ENCODE peak calls at places on chromosomes 6 and 20, in five cellular contexts. R, E, I, U and K are unnamed samples.

GRCh38 chr20:6665161-6665560 is 102.3 kb upstream of the BMP2 start:
- DNase-seq in R (no peak), E (no peak), I (no peak), U (no peak), K (no peak)

GRCh38 chr20:40941023-40941655 is 87.5 kb upstream of the TOP1 start:
- DNase-seq in R (no peak), E (no peak), I (no peak), U (no peak), K (no peak)

GRCh38 chr6:22231616-22232015 is 65.2 kb downstream of the PRL start:
- DNase-seq in R (no peak), E (no peak), I (no peak), U (no peak), K (no peak)

GRCh38 chr20:63964412-63964811 is 5.3 kb downstream of the ZNF512B start:
- DNase-seq in R (no peak), E (peak; percentile 38), I (no peak), U (peak; percentile 41), K (no peak)

GRCh38 chr6:79762370-79762769 is 131.2 kb downstream of the SH3BGRL2 start:
- DNase-seq in R (peak; percentile 42), E (no peak), I (no peak), U (no peak), K (no peak)

GRCh38 chr6:27297857-27298730 is 14.0 kb downstream of the POM121L2 start:
- DNase-seq in R (peak; percentile 68), E (no peak), I (no peak), U (no peak), K (no peak)

GRCh38 chr6:89555751-89556150 is 82.8 kb downstream of the LYRM2 start:
- DNase-seq in R (no peak), E (no peak), I (no peak), U (no peak), K (no peak)

GRCh38 chr20:57043669-57044268 is 222.7 kb downstream of the BMP7 start:
- DNase-seq in R (no peak), E (no peak), I (no peak), U (no peak), K (no peak)

GRCh38 chr6:148138478-148138877 is 204.2 kb upstream of the SASH1 start:
- DNase-seq in R (no peak), E (no peak), I (no peak), U (no peak), K (no peak)

GRCh38 chr20:4369798-4370124 is 351.9 kb upstream of the PRND start:
- DNase-seq in R (no peak), E (no peak), I (no peak), U (no peak), K (no peak)

GRCh38 chr6:32668226-32668747 is 1.8 kb upstream of the HLA-DQB1 start:
- DNase-seq in R (peak; percentile 46), E (peak; percentile 71), I (peak; percentile 52), U (no peak), K (no peak)

GRCh38 chr20:10666221-10667076 is 7.3 kb downstream of the JAG1 start:
- DNase-seq in R (no peak), E (no peak), I (no peak), U (no peak), K (no peak)

GRCh38 chr6:158408552-158409130 is 96.4 kb downstream of the TULP4 start:
- DNase-seq in R (peak; percentile 42), E (no peak), I (no peak), U (peak; percentile 52), K (no peak)

GRCh38 chr20:63500151-63500901 is 1.4 kb upstream of the EEF1A2 start:
- DNase-seq in R (no peak), E (peak; percentile 45), I (no peak), U (peak; percentile 18), K (no peak)

GRCh38 chr6:139483082-139483481 is 108.6 kb upstream of the CITED2 start:
- DNase-seq in R (peak; percentile 60), E (no peak), I (no peak), U (no peak), K (no peak)

GRCh38 chr20:3167738-3168078 is 5.6 kb downstream of the LZTS3 start:
- DNase-seq in R (no peak), E (no peak), I (no peak), U (no peak), K (no peak)

GRCh38 chr6:12152023-12152960 is 137.9 kb upstream of the EDN1 start:
- DNase-seq in R (no peak), E (no peak), I (no peak), U (no peak), K (no peak)

GRCh38 chr6:106692112-106692822 is 62.9 kb downstream of the QRSL1 start:
- DNase-seq in R (peak; percentile 43), E (no peak), I (no peak), U (no peak), K (no peak)

GRCh38 chr6:128337619-128338018 is 182.8 kb downstream of the PTPRK start:
- DNase-seq in R (no peak), E (no peak), I (no peak), U (no peak), K (no peak)

GRCh38 chr6:35093118-35093445 is 48.1 kb downstream of the TCP11 start:
- DNase-seq in R (no peak), E (no peak), I (no peak), U (no peak), K (no peak)

GRCh38 chr6:131651782-131652181 is 14.7 kb downstream of the ENPP3 start:
- DNase-seq in R (no peak), E (no peak), I (no peak), U (no peak), K (no peak)

GRCh38 chr20:19974621-19975435 is 42.3 kb upstream of the NAA20 start:
- DNase-seq in R (no peak), E (no peak), I (peak; percentile 91), U (peak; percentile 88), K (peak; percentile 93)

GRCh38 chr6:34547921-34548644 is 8.0 kb downstream of the SPDEF start:
- DNase-seq in R (no peak), E (no peak), I (no peak), U (no peak), K (no peak)

GRCh38 chr20:35434085-35435005 is 3.7 kb downstream of the GDF5 start:
- DNase-seq in R (no peak), E (no peak), I (peak; percentile 52), U (peak; percentile 68), K (no peak)

GRCh38 chr6:85078071-85078470 is 313.7 kb upstream of the TBX18 start:
- DNase-seq in R (no peak), E (no peak), I (no peak), U (no peak), K (peak; percentile 39)

GRCh38 chr6:27311806-27312145 is 297 bp downstream of the POM121L2 start:
- DNase-seq in R (peak; percentile 7), E (peak; percentile 45), I (no peak), U (no peak), K (no peak)

GRCh38 chr20:21702553-21703467 is 2.7 kb upstream of the PAX1 start:
- DNase-seq in R (peak; percentile 94), E (no peak), I (no peak), U (peak; percentile 23), K (no peak)
- H3K4me3 ChIP-seq in R (peak overlapping the region; percentile 38), E (no peak overlapping the region), I (peak overlapping the region; percentile 11), U (peak overlapping the region; percentile 5), K (no peak overlapping the region)

GRCh38 chr6:11043961-11044711 is at the start of gene ELOVL2:
- DNase-seq in R (peak; percentile 82), E (no peak), I (no peak), U (no peak), K (no peak)
- H3K27me3 ChIP-seq in R (peaks cover 85% of the 10 kb centered on the region), E (peaks cover 11% of the 10 kb centered on the region), I (peaks cover 86% of the 10 kb centered on the region), U (peaks cover 3% of the 10 kb centered on the region), K (peaks cover 28% of the 10 kb centered on the region)

GRCh38 chr20:39233755-39234154 is 271.6 kb downstream of the DHX35 start:
- DNase-seq in R (no peak), E (no peak), I (no peak), U (no peak), K (no peak)
- H3K27ac ChIP-seq in R (no peak overlapping the region), E (no peak overlapping the region), I (no peak overlapping the region), U (no peak overlapping the region), K (no peak overlapping the region)

GRCh38 chr6:161745594-161745993 is 471.7 kb upstream of the AGPAT4 start:
- DNase-seq in R (peak; percentile 15), E (no peak), I (no peak), U (no peak), K (no peak)

GRCh38 chr6:161740486-161740885 is 466.6 kb upstream of the AGPAT4 start:
- DNase-seq in R (no peak), E (no peak), I (no peak), U (no peak), K (no peak)

GRCh38 chr6:161745128-161745527 is 471.3 kb upstream of the AGPAT4 start:
- DNase-seq in R (no peak), E (no peak), I (no peak), U (no peak), K (no peak)

GRCh38 chr6:161743526-161744196 is 469.8 kb upstream of the AGPAT4 start:
- DNase-seq in R (no peak), E (no peak), I (no peak), U (no peak), K (no peak)

DNA sequence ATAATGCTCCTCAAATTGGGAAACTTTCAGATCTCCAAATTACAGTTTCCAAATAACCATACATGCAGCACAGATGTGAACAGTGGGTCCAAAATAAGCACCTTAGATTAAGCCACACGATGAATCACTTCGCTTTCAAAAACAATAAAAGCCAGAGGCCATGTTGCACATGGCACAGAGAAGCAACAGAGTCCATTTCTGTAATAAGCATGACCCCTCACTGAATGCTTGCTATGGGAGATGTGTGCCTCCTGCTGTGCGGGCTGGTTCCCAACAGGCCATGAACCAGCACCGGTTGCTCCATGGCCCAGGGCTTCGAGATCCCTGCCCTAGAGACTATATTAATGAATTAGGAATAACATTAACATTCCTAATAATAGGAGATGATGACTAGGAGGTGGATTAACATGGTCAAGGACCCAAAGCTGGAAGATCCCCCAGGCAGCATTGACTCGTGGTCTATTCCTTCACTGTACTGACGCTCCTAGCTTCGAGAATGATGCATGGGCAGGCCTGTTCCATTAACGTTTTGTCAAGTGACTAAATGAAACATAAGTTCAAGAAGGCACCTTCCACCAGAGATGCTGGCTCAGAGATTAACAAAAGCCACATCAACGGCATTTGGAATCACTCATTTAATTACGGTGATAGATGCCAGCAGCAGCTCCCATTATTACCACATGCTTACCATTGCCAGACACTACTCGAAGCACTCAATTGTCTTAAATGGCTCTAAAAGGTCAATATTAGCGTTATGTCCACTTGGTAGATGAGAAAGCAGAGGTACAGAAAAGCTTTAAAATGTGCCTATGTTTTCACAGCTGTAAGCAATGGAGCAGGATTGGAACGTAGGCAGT is 470.6 kb upstream of the AGPAT4 start:
- DNase-seq in R (no peak), E (no peak), I (no peak), U (no peak), K (no peak)
- H3K4me3 ChIP-seq in R (no peak overlapping the region), E (no peak overlapping the region), I (no peak overlapping the region), U (no peak overlapping the region), K (no peak overlapping the region)

GRCh38 chr6:157095569-157095968 is 227.8 kb downstream of the TMEM242 start:
- DNase-seq in R (no peak), E (no peak), I (no peak), U (no peak), K (no peak)
- H3K27me3 ChIP-seq in R (no peaks in the 10 kb centered on the region), E (no peaks in the 10 kb centered on the region), I (no peaks in the 10 kb centered on the region), U (no peaks in the 10 kb centered on the region), K (no peaks in the 10 kb centered on the region)

GRCh38 chr6:41811095-41811494 is 23.6 kb downstream of the TOMM6 start:
- DNase-seq in R (no peak), E (no peak), I (no peak), U (no peak), K (no peak)
- H3K27ac ChIP-seq in R (no peak overlapping the region), E (no peak overlapping the region), I (no peak overlapping the region), U (no peak overlapping the region), K (no peak overlapping the region)